ENCODE peak calls at places on chromosome 4, in six cellular contexts. V, N, P, R, T and X are unnamed samples.
A peak's percentile ranks its signal among the peaks of the same experiment; 100 is the strongest.

GRCh38 chr4:169492436-169493163 is 119.8 kb downstream of the NEK1 start:
- DNase-seq in V (peak; percentile 62), R (peak; percentile 47), T (peak; percentile 44), N (peak; percentile 44), P (peak; percentile 17), X (peak; percentile 80)

GRCh38 chr4:108544504-108544903 is 75.9 kb upstream of the RPL34 start:
- DNase-seq in T (no peak), V (peak; percentile 77), P (peak; percentile 19), R (no peak), N (peak; percentile 43), X (no peak)

GRCh38 chr4:188986271-188986689 is 847.0 kb downstream of the TRIML1 start:
- DNase-seq in P (peak; percentile 56), V (peak; percentile 75), R (no peak), N (peak; percentile 96), T (no peak), X (no peak)

GRCh38 chr4:85475631-85476233 is 782 bp downstream of the ARHGAP24 start:
- DNase-seq in T (no peak), N (no peak), P (no peak), R (no peak), V (no peak), X (no peak)

GRCh38 chr4:140309124-140309870 is 64.1 kb upstream of the SCOC start:
- DNase-seq in T (no peak), N (peak; percentile 72), V (peak; percentile 24), R (peak; percentile 47), P (peak; percentile 75), X (peak; percentile 78)

GRCh38 chr4:5128569-5128968 is 77.3 kb downstream of the STK32B start:
- DNase-seq in V (no peak), T (no peak), P (no peak), N (no peak), R (no peak), X (no peak)

GRCh38 chr4:11821774-11822430 is 393.2 kb upstream of the HS3ST1 start:
- DNase-seq in T (peak; percentile 49), R (peak; percentile 60), N (no peak), P (no peak), V (no peak), X (peak; percentile 57)

GRCh38 chr4:78863991-78864390 is 75.2 kb downstream of the PAQR3 start:
- DNase-seq in R (no peak), T (no peak), N (no peak), P (no peak), V (no peak), X (no peak)

GRCh38 chr4:84631573-84631972 is 48.6 kb downstream of the CDS1 start:
- DNase-seq in T (no peak), R (no peak), N (no peak), P (peak; percentile 48), V (no peak), X (no peak)

GRCh38 chr4:138216272-138216867 is 25.8 kb downstream of the SLC7A11 start:
- DNase-seq in T (peak; percentile 61), R (no peak), N (no peak), V (no peak), P (no peak), X (peak; percentile 66)
- H3K9ac ChIP-seq in T (no peak overlapping the region), R (no peak overlapping the region), N (no peak overlapping the region), V (no peak overlapping the region), P (no peak overlapping the region), X (peak overlapping the region; percentile 2)

DNA sequence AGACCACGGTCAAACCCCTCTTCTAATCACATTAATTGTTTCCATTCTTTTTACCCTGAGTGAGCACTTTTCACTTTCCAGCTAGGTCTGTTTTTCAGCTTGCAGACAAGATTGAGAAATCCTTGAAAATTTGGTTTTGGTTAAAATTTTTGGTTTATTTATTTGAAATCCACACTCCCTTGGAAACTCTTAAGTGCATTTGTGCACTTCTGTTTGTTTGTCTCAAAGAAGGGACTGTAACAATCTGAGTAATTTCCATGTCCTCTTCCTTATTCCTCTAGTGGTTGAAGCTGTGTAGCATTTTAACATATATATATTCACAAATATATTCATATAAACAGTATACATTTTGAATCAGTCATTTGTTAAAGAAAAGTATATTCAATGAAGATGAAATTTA is 333.3 kb downstream of the ANK2 start:
- DNase-seq in P (no peak), N (no peak), T (no peak), R (no peak), V (no peak), X (no peak)
- TF ChIP-seq CTCF in P (no peak), N (no peak), T (no peak), R (no peak), V (no peak), X (no peak)

DNA sequence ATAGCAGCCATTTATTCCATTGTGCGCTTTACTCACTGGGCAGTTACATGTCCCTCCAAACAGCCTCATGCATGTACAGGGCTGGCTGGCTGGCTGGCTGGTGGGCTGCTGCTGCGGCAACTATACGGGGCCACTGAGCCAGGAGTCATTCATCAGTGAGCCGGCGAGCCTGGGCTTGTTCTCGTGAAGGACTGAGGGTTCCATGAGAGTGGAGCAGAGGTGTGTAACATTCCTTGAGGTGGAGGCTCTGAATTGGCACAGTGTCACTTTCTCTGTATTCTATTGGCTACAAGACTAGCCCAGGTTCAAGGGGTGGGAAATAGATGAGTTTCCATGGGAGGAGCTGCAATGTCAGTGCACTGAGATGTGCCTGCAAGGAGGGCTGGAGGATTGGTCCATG is 89.1 kb downstream of the ARHGAP10 start:
- DNase-seq in R (no peak), V (no peak), P (no peak), T (no peak), N (no peak), X (no peak)
- H3K27ac ChIP-seq in R (no peak overlapping the region), V (no peak overlapping the region), P (no peak overlapping the region), T (no peak overlapping the region), N (no peak overlapping the region), X (no peak overlapping the region)

DNA sequence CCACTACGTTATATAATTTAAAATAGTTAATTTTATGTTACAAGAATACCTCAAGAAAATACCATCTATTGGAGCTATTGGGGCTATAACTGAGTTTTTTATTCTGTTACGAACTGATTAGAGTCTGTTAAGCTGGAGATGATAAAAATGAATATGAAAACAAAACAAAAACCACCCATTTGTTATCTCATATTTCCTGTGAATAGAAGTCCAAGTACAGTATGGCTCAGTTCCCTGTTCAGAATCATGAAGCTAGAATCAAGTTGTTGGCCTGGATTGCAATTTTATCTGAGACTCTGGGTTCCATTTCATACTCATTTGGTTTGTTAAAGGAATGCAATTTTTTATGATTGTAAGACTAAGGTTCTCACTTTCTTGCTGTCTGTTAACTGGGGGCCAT is 319.1 kb upstream of the PCDH18 start:
- DNase-seq in N (no peak), P (no peak), V (no peak), T (no peak), R (no peak), X (no peak)
- H3K9ac ChIP-seq in N (no peak overlapping the region), P (no peak overlapping the region), V (no peak overlapping the region), T (no peak overlapping the region), R (no peak overlapping the region), X (no peak overlapping the region)

GRCh38 chr4:187493661-187494060 is 501.9 kb upstream of the ZFP42 start:
- DNase-seq in N (no peak), V (no peak), T (no peak), R (no peak), P (no peak), X (no peak)
- TF ChIP-seq CTCF in N (no peak), V (no peak), T (no peak), R (no peak), P (no peak), X (no peak)

DNA sequence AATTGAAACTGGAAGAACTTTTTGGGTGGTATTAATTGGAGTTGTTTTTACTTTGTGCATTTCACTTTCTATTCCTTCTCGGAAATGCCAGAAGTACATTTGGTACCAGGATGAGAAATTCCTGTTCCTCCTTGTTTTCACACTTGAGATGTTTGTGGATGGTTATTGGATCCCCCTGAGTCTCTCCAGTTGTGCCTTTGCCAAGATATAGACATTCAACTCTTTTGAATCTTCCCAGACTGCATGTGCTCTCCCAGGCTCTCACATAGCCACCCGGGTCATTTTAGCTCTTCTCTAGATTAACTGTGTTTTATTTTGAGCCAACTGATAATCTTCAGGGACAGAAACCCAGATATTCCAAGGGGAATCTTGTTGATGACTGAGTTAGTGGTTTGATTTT is 120.5 kb downstream of the AFF1 start:
- DNase-seq in P (no peak), N (no peak), V (no peak), R (no peak), T (no peak), X (no peak)
- H3K27ac ChIP-seq in P (no peak overlapping the region), N (no peak overlapping the region), V (no peak overlapping the region), R (no peak overlapping the region), T (no peak overlapping the region), X (no peak overlapping the region)

GRCh38 chr4:148302416-148302815 is 139.8 kb downstream of the NR3C2 start:
- DNase-seq in T (no peak), N (no peak), R (no peak), V (peak; percentile 53), P (no peak), X (no peak)
- H3K9ac ChIP-seq in T (no peak overlapping the region), N (no peak overlapping the region), R (no peak overlapping the region), V (no peak overlapping the region), P (no peak overlapping the region), X (no peak overlapping the region)

GRCh38 chr4:24551492-24552330 is 32.6 kb downstream of the DHX15 start:
- DNase-seq in R (no peak), V (no peak), N (peak; percentile 70), P (peak; percentile 75), T (no peak), X (no peak)
- TF ChIP-seq CTCF in R (peak; percentile 29), V (peak; percentile 63), N (peak; percentile 51), P (no peak), T (peak; percentile 37), X (peak; percentile 44)

DNA sequence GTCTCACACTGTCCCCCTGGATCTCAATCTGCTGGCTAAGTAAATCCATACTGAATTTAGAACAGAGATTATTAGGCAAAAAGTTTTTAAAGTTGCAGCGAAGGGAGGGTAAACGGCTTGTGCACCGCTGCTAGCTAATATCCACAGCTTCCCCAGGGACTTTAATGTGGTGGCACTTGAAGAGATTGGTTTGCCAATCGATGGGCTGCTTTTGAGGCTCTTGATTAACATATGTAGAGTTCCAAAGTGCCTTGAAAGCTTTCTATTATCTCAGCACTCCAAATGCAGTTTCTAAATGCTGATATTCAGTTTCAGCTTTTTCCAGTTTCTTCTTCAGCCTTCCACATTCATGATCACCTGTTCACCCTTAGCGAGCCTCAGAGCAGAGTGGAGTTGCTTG is 100.0 kb downstream of the TSPAN5 start:
- DNase-seq in N (no peak), P (no peak), R (no peak), V (no peak), T (no peak), X (peak; percentile 65)
- H3K27ac ChIP-seq in N (no peak overlapping the region), P (no peak overlapping the region), R (peak overlapping the region; percentile 82), V (peak overlapping the region; percentile 78), T (peak overlapping the region; percentile 34), X (no peak overlapping the region)